ENCODE peak calls at places on chromosomes 4 and X, in nine cellular contexts. One of them, this sample, is unnamed.

GRCh38 chr4:77817304-77818076 is 1.7 kb downstream of the CNOT6L start:
- DNase-seq in CD8-positive, alpha-beta memory T cell: no peak
- DNase-seq in substantia nigra: no peak
- DNase-seq in iris pigment epithelial cell: no peak
- DNase-seq in G401: no peak
- DNase-seq in neural crest cell: no peak
- DNase-seq in GM03348: no peak
- DNase-seq in body of pancreas: peak
- DNase-seq in midbrain: no peak
- DNase-seq in this sample: no peak

GRCh38 chr4:85166318-85166717 is 199.8 kb upstream of the WDFY3 start:
- DNase-seq in CD8-positive, alpha-beta memory T cell: no peak
- DNase-seq in substantia nigra: no peak
- DNase-seq in iris pigment epithelial cell: no peak
- DNase-seq in G401: no peak
- DNase-seq in neural crest cell: no peak
- DNase-seq in GM03348: no peak
- DNase-seq in body of pancreas: no peak
- DNase-seq in midbrain: no peak
- DNase-seq in this sample: no peak

GRCh38 chr4:15506464-15506863 is 36.8 kb downstream of the CC2D2A start:
- DNase-seq in CD8-positive, alpha-beta memory T cell: no peak
- DNase-seq in substantia nigra: no peak
- DNase-seq in iris pigment epithelial cell: peak
- DNase-seq in G401: no peak
- DNase-seq in neural crest cell: no peak
- DNase-seq in GM03348: no peak
- DNase-seq in body of pancreas: no peak
- DNase-seq in midbrain: no peak
- DNase-seq in this sample: no peak

GRCh38 chr4:150316332-150317205 is 238.3 kb downstream of the DCLK2 start:
- DNase-seq in CD8-positive, alpha-beta memory T cell: no peak
- DNase-seq in substantia nigra: no peak
- DNase-seq in iris pigment epithelial cell: no peak
- DNase-seq in G401: peak
- DNase-seq in neural crest cell: no peak
- DNase-seq in GM03348: peak
- DNase-seq in body of pancreas: no peak
- DNase-seq in midbrain: no peak
- DNase-seq in this sample: no peak

GRCh38 chr4:143411527-143412480 is 75.1 kb downstream of the GAB1 start:
- DNase-seq in CD8-positive, alpha-beta memory T cell: no peak
- DNase-seq in substantia nigra: peak
- DNase-seq in iris pigment epithelial cell: no peak
- DNase-seq in G401: peak
- DNase-seq in neural crest cell: no peak
- DNase-seq in GM03348: peak
- DNase-seq in body of pancreas: no peak
- DNase-seq in midbrain: peak
- DNase-seq in this sample: no peak

GRCh38 chrX:117707948-117708743 is 408.5 kb downstream of the KLHL13 start:
- DNase-seq in CD8-positive, alpha-beta memory T cell: no peak
- DNase-seq in substantia nigra: no peak
- DNase-seq in iris pigment epithelial cell: no peak
- DNase-seq in G401: no peak
- DNase-seq in neural crest cell: no peak
- DNase-seq in GM03348: no peak
- DNase-seq in body of pancreas: no peak
- DNase-seq in midbrain: no peak
- DNase-seq in this sample: no peak

GRCh38 chr4:164012396-164013027 is 518.0 kb downstream of the TMA16 start:
- DNase-seq in CD8-positive, alpha-beta memory T cell: no peak
- DNase-seq in substantia nigra: no peak
- DNase-seq in iris pigment epithelial cell: peak
- DNase-seq in G401: no peak
- DNase-seq in neural crest cell: peak
- DNase-seq in GM03348: no peak
- DNase-seq in body of pancreas: no peak
- DNase-seq in midbrain: peak
- DNase-seq in this sample: no peak

GRCh38 chr4:8077181-8078108 is 81.2 kb downstream of the ABLIM2 start:
- DNase-seq in CD8-positive, alpha-beta memory T cell: no peak
- DNase-seq in substantia nigra: no peak
- DNase-seq in iris pigment epithelial cell: no peak
- DNase-seq in G401: no peak
- DNase-seq in neural crest cell: no peak
- DNase-seq in GM03348: no peak
- DNase-seq in body of pancreas: no peak
- DNase-seq in midbrain: no peak
- DNase-seq in this sample: no peak

GRCh38 chr4:47510036-47510435 is 25.0 kb downstream of the ATP10D start:
- DNase-seq in CD8-positive, alpha-beta memory T cell: no peak
- DNase-seq in substantia nigra: no peak
- DNase-seq in iris pigment epithelial cell: no peak
- DNase-seq in G401: no peak
- DNase-seq in neural crest cell: no peak
- DNase-seq in GM03348: no peak
- DNase-seq in body of pancreas: no peak
- DNase-seq in midbrain: no peak
- DNase-seq in this sample: no peak

GRCh38 chrX:15985937-15986336 is 131.3 kb upstream of the AP1S2 start:
- DNase-seq in CD8-positive, alpha-beta memory T cell: no peak
- DNase-seq in substantia nigra: no peak
- DNase-seq in iris pigment epithelial cell: peak
- DNase-seq in G401: no peak
- DNase-seq in neural crest cell: no peak
- DNase-seq in GM03348: no peak
- DNase-seq in body of pancreas: no peak
- DNase-seq in midbrain: no peak
- DNase-seq in this sample: no peak

GRCh38 chrX:139932077-139932900 is 564 bp downstream of the ATP11C start:
- DNase-seq in CD8-positive, alpha-beta memory T cell: peak
- DNase-seq in substantia nigra: peak
- DNase-seq in iris pigment epithelial cell: peak
- DNase-seq in G401: no peak
- DNase-seq in neural crest cell: no peak
- DNase-seq in GM03348: peak
- DNase-seq in body of pancreas: peak
- DNase-seq in midbrain: peak
- DNase-seq in this sample: peak

GRCh38 chr4:49516796-49517195 is 530.7 kb downstream of the CWH43 start:
- DNase-seq in CD8-positive, alpha-beta memory T cell: no peak
- DNase-seq in substantia nigra: no peak
- DNase-seq in iris pigment epithelial cell: no peak
- DNase-seq in G401: no peak
- DNase-seq in neural crest cell: no peak
- DNase-seq in GM03348: no peak
- DNase-seq in body of pancreas: no peak
- DNase-seq in midbrain: no peak
- DNase-seq in this sample: no peak

GRCh38 chr4:54110019-54110416 is 10.1 kb downstream of the GSX2 start:
- DNase-seq in CD8-positive, alpha-beta memory T cell: no peak
- DNase-seq in substantia nigra: no peak
- DNase-seq in iris pigment epithelial cell: no peak
- DNase-seq in G401: no peak
- DNase-seq in neural crest cell: no peak
- DNase-seq in GM03348: no peak
- DNase-seq in body of pancreas: no peak
- DNase-seq in midbrain: no peak
- DNase-seq in this sample: no peak

GRCh38 chrX:29671426-29671825 is 543.9 kb upstream of the MAGEB2 start:
- DNase-seq in CD8-positive, alpha-beta memory T cell: no peak
- DNase-seq in substantia nigra: no peak
- DNase-seq in iris pigment epithelial cell: peak
- DNase-seq in G401: no peak
- DNase-seq in neural crest cell: no peak
- DNase-seq in GM03348: no peak
- DNase-seq in body of pancreas: no peak
- DNase-seq in midbrain: no peak
- DNase-seq in this sample: no peak

GRCh38 chr4:73277201-73277600 is 18.6 kb upstream of the ANKRD17 start:
- DNase-seq in CD8-positive, alpha-beta memory T cell: no peak
- DNase-seq in substantia nigra: no peak
- DNase-seq in iris pigment epithelial cell: no peak
- DNase-seq in G401: no peak
- DNase-seq in neural crest cell: no peak
- DNase-seq in GM03348: no peak
- DNase-seq in body of pancreas: no peak
- DNase-seq in midbrain: no peak
- DNase-seq in this sample: no peak

GRCh38 chrX:128975716-128976115 is 547.6 kb downstream of the SMARCA1 start:
- DNase-seq in CD8-positive, alpha-beta memory T cell: no peak
- DNase-seq in substantia nigra: peak
- DNase-seq in iris pigment epithelial cell: peak
- DNase-seq in G401: peak
- DNase-seq in neural crest cell: peak
- DNase-seq in GM03348: no peak
- DNase-seq in body of pancreas: peak
- DNase-seq in midbrain: peak
- DNase-seq in this sample: no peak